ENCODE peak calls at places on chromosomes 13 and 19, in eight cellular contexts. One of them, this sample, is unnamed.

GRCh38 chr19:9178901-9179300 is at the start of gene OR7D2:
- DNase-seq in AG04449: no peak
- DNase-seq in kidney: no peak
- DNase-seq in right lobe of liver: no peak
- DNase-seq in heart right ventricle: no peak
- DNase-seq in sigmoid colon: no peak
- DNase-seq in AG04450: no peak
- DNase-seq in Caco-2: no peak
- DNase-seq in this sample: no peak

GRCh38 chr13:33206425-33206824 is 79.1 kb downstream of the STARD13 start:
- DNase-seq in AG04449: no peak
- DNase-seq in kidney: no peak
- DNase-seq in right lobe of liver: no peak
- DNase-seq in heart right ventricle: no peak
- DNase-seq in sigmoid colon: no peak
- DNase-seq in AG04450: no peak
- DNase-seq in Caco-2: no peak
- DNase-seq in this sample: no peak

GRCh38 chr13:61695147-61695546 is 279.5 kb upstream of the PCDH20 start:
- DNase-seq in AG04449: no peak
- DNase-seq in kidney: no peak
- DNase-seq in right lobe of liver: no peak
- DNase-seq in heart right ventricle: no peak
- DNase-seq in sigmoid colon: no peak
- DNase-seq in AG04450: no peak
- DNase-seq in Caco-2: no peak
- DNase-seq in this sample: no peak

GRCh38 chr19:18392417-18392816 is 5.0 kb downstream of the LRRC25 start:
- DNase-seq in AG04449: no peak
- DNase-seq in kidney: peak; percentile 66
- DNase-seq in right lobe of liver: peak; percentile 73
- DNase-seq in heart right ventricle: no peak
- DNase-seq in sigmoid colon: peak; percentile 76
- DNase-seq in AG04450: no peak
- DNase-seq in Caco-2: no peak
- DNase-seq in this sample: peak; percentile 56

GRCh38 chr19:18529782-18530181 is 7.9 kb upstream of the ELL start:
- DNase-seq in AG04449: no peak
- DNase-seq in kidney: no peak
- DNase-seq in right lobe of liver: no peak
- DNase-seq in heart right ventricle: no peak
- DNase-seq in sigmoid colon: no peak
- DNase-seq in AG04450: no peak
- DNase-seq in Caco-2: no peak
- DNase-seq in this sample: no peak

GRCh38 chr19:5253403-5254110 is 87.1 kb downstream of the PTPRS start:
- DNase-seq in AG04449: no peak
- DNase-seq in kidney: no peak
- DNase-seq in right lobe of liver: no peak
- DNase-seq in heart right ventricle: no peak
- DNase-seq in sigmoid colon: no peak
- DNase-seq in AG04450: no peak
- DNase-seq in Caco-2: no peak
- DNase-seq in this sample: no peak

GRCh38 chr19:42069619-42070293 is at the start of gene GRIK5:
- DNase-seq in AG04449: no peak
- DNase-seq in kidney: peak; percentile 68
- DNase-seq in right lobe of liver: no peak
- DNase-seq in heart right ventricle: no peak
- DNase-seq in sigmoid colon: peak; percentile 78
- DNase-seq in AG04450: no peak
- DNase-seq in Caco-2: no peak
- DNase-seq in this sample: no peak

GRCh38 chr19:40193587-40193849 is 2.3 kb downstream of the MAP3K10 start:
- DNase-seq in AG04449: peak; percentile 17
- DNase-seq in kidney: no peak
- DNase-seq in right lobe of liver: no peak
- DNase-seq in heart right ventricle: no peak
- DNase-seq in sigmoid colon: no peak
- DNase-seq in AG04450: no peak
- DNase-seq in Caco-2: no peak
- DNase-seq in this sample: no peak

GRCh38 chr19:58021541-58022282 is 12.1 kb upstream of the ZSCAN1 start:
- DNase-seq in AG04449: no peak
- DNase-seq in kidney: no peak
- DNase-seq in right lobe of liver: no peak
- DNase-seq in heart right ventricle: peak; percentile 81
- DNase-seq in sigmoid colon: peak; percentile 73
- DNase-seq in AG04450: no peak
- DNase-seq in Caco-2: no peak
- DNase-seq in this sample: peak; percentile 50

GRCh38 chr19:58024661-58025060 is 9.2 kb upstream of the ZSCAN1 start:
- DNase-seq in AG04449: no peak
- DNase-seq in kidney: no peak
- DNase-seq in right lobe of liver: peak; percentile 11
- DNase-seq in heart right ventricle: no peak
- DNase-seq in sigmoid colon: no peak
- DNase-seq in AG04450: no peak
- DNase-seq in Caco-2: no peak
- DNase-seq in this sample: no peak

GRCh38 chr19:58020985-58021384 is 12.8 kb upstream of the ZSCAN1 start:
- DNase-seq in AG04449: no peak
- DNase-seq in kidney: no peak
- DNase-seq in right lobe of liver: no peak
- DNase-seq in heart right ventricle: no peak
- DNase-seq in sigmoid colon: no peak
- DNase-seq in AG04450: no peak
- DNase-seq in Caco-2: no peak
- DNase-seq in this sample: no peak

GRCh38 chr19:58020129-58020528 is 13.7 kb upstream of the ZSCAN1 start:
- DNase-seq in AG04449: no peak
- DNase-seq in kidney: no peak
- DNase-seq in right lobe of liver: no peak
- DNase-seq in heart right ventricle: no peak
- DNase-seq in sigmoid colon: no peak
- DNase-seq in AG04450: no peak
- DNase-seq in Caco-2: no peak
- DNase-seq in this sample: no peak

DNA sequence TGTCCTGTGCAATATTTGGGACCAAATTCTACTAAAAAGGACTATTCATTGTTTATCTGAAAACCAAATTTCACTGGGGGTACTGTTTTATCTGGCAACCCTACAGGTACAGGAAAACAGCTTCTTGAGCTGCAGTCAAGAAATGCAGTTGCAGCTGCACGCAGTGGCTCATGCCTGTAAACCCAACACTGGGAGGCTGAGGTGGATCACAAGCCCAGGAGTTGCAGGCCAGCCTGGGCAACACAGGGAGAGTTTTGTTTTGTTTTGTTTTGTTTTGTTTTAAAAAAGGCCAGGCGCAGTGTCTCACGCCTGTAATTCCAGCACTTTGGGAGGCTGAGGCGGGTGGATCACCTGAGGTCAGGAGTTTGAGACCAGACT is 11.6 kb upstream of the ZSCAN1 start:
- DNase-seq in AG04449: no peak
- DNase-seq in kidney: no peak
- DNase-seq in right lobe of liver: no peak
- DNase-seq in heart right ventricle: no peak
- DNase-seq in sigmoid colon: no peak
- DNase-seq in AG04450: no peak
- DNase-seq in Caco-2: no peak
- DNase-seq in this sample: no peak
- TF ChIP-seq CTCF in AG04449: no peak
- TF ChIP-seq CTCF in kidney: no peak
- TF ChIP-seq CTCF in right lobe of liver: no peak
- TF ChIP-seq CTCF in heart right ventricle: no peak
- TF ChIP-seq CTCF in sigmoid colon: no peak
- TF ChIP-seq CTCF in AG04450: no peak
- TF ChIP-seq CTCF in Caco-2: no peak
- TF ChIP-seq CTCF in this sample: no peak

GRCh38 chr13:77056886-77057285 is 29.9 kb upstream of the FBXL3 start:
- DNase-seq in AG04449: no peak
- DNase-seq in kidney: no peak
- DNase-seq in right lobe of liver: no peak
- DNase-seq in heart right ventricle: no peak
- DNase-seq in sigmoid colon: no peak
- DNase-seq in AG04450: no peak
- DNase-seq in Caco-2: no peak
- DNase-seq in this sample: no peak

GRCh38 chr13:77053192-77053591 is 26.2 kb upstream of the FBXL3 start:
- DNase-seq in AG04449: no peak
- DNase-seq in kidney: no peak
- DNase-seq in right lobe of liver: no peak
- DNase-seq in heart right ventricle: no peak
- DNase-seq in sigmoid colon: no peak
- DNase-seq in AG04450: no peak
- DNase-seq in Caco-2: no peak
- DNase-seq in this sample: no peak

GRCh38 chr13:77061362-77061761 is 34.4 kb upstream of the FBXL3 start:
- DNase-seq in AG04449: no peak
- DNase-seq in kidney: no peak
- DNase-seq in right lobe of liver: no peak
- DNase-seq in heart right ventricle: no peak
- DNase-seq in sigmoid colon: no peak
- DNase-seq in AG04450: no peak
- DNase-seq in Caco-2: no peak
- DNase-seq in this sample: no peak

GRCh38 chr13:77055158-77055557 is 28.2 kb upstream of the FBXL3 start:
- DNase-seq in AG04449: no peak
- DNase-seq in kidney: no peak
- DNase-seq in right lobe of liver: no peak
- DNase-seq in heart right ventricle: no peak
- DNase-seq in sigmoid colon: no peak
- DNase-seq in AG04450: no peak
- DNase-seq in Caco-2: no peak
- DNase-seq in this sample: no peak

GRCh38 chr13:77056382-77056781 is 29.4 kb upstream of the FBXL3 start:
- DNase-seq in AG04449: no peak
- DNase-seq in kidney: no peak
- DNase-seq in right lobe of liver: no peak
- DNase-seq in heart right ventricle: no peak
- DNase-seq in sigmoid colon: no peak
- DNase-seq in AG04450: no peak
- DNase-seq in Caco-2: no peak
- DNase-seq in this sample: no peak
- TF ChIP-seq CTCF in AG04449: no peak
- TF ChIP-seq CTCF in kidney: no peak
- TF ChIP-seq CTCF in right lobe of liver: peak; percentile 5
- TF ChIP-seq CTCF in heart right ventricle: no peak
- TF ChIP-seq CTCF in sigmoid colon: no peak
- TF ChIP-seq CTCF in AG04450: no peak
- TF ChIP-seq CTCF in Caco-2: no peak
- TF ChIP-seq CTCF in this sample: no peak

DNA sequence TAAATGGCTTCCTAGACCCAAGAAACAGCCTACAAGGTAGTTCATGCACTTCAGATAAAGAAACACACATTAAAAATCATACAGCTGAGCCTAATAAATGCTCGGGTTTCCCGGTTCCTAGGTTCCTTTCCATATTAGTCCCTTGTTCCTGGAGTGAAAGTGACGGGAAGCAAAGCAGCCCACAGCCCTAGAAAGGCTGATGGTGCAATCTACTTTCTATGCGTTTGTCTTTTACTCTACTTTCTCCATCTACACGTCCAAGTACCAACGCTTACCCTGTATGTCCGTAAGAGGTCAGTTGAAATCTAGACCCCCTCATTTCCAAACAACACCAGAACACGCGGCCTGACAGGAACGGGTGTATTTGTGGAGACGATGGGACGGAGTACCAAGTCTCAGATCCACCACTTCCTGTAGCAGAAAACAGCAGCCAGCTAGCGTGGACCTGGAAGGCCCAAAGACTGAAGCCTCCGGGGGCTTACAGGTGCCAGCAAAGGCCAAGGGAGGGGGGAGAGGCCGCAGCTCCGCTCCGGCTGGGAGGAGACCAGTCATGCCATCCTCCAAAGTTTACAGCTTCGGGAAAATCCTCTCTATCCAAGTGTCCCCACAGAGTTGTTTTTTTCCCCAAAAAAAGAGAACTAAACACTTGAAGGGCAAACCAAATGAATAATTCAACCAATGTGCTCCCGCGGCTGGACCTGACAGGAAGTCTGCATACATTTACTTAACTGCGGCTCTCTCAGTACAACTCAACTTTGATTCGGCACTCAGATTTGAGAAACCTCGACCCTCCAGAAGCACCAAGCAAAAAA is 34.1 kb downstream of the STK24 start:
- DNase-seq in AG04449: no peak
- DNase-seq in kidney: no peak
- DNase-seq in right lobe of liver: no peak
- DNase-seq in heart right ventricle: no peak
- DNase-seq in sigmoid colon: peak; percentile 52
- DNase-seq in AG04450: no peak
- DNase-seq in Caco-2: no peak
- DNase-seq in this sample: no peak
- TF ChIP-seq CTCF in AG04449: no peak
- TF ChIP-seq CTCF in kidney: no peak
- TF ChIP-seq CTCF in right lobe of liver: no peak
- TF ChIP-seq CTCF in heart right ventricle: no peak
- TF ChIP-seq CTCF in sigmoid colon: no peak
- TF ChIP-seq CTCF in AG04450: no peak
- TF ChIP-seq CTCF in Caco-2: no peak
- TF ChIP-seq CTCF in this sample: no peak

GRCh38 chr19:35556025-35556590 is 7.3 kb downstream of the ATP4A start:
- DNase-seq in AG04449: no peak
- DNase-seq in kidney: peak; percentile 8
- DNase-seq in right lobe of liver: no peak
- DNase-seq in heart right ventricle: no peak
- DNase-seq in sigmoid colon: no peak
- DNase-seq in AG04450: no peak
- DNase-seq in Caco-2: no peak
- DNase-seq in this sample: no peak

GRCh38 chr19:35554076-35554475 is 8.7 kb downstream of the TMEM147 start:
- DNase-seq in AG04449: no peak
- DNase-seq in kidney: no peak
- DNase-seq in right lobe of liver: no peak
- DNase-seq in heart right ventricle: no peak
- DNase-seq in sigmoid colon: no peak
- DNase-seq in AG04450: no peak
- DNase-seq in Caco-2: no peak
- DNase-seq in this sample: no peak

GRCh38 chr19:35556846-35557538 is 6.5 kb downstream of the ATP4A start:
- DNase-seq in AG04449: no peak
- DNase-seq in kidney: peak; percentile 48
- DNase-seq in right lobe of liver: no peak
- DNase-seq in heart right ventricle: no peak
- DNase-seq in sigmoid colon: no peak
- DNase-seq in AG04450: no peak
- DNase-seq in Caco-2: no peak
- DNase-seq in this sample: no peak

GRCh38 chr19:35553385-35554000 is 8.1 kb downstream of the TMEM147 start:
- DNase-seq in AG04449: no peak
- DNase-seq in kidney: no peak
- DNase-seq in right lobe of liver: no peak
- DNase-seq in heart right ventricle: no peak
- DNase-seq in sigmoid colon: no peak
- DNase-seq in AG04450: no peak
- DNase-seq in Caco-2: no peak
- DNase-seq in this sample: no peak

DNA sequence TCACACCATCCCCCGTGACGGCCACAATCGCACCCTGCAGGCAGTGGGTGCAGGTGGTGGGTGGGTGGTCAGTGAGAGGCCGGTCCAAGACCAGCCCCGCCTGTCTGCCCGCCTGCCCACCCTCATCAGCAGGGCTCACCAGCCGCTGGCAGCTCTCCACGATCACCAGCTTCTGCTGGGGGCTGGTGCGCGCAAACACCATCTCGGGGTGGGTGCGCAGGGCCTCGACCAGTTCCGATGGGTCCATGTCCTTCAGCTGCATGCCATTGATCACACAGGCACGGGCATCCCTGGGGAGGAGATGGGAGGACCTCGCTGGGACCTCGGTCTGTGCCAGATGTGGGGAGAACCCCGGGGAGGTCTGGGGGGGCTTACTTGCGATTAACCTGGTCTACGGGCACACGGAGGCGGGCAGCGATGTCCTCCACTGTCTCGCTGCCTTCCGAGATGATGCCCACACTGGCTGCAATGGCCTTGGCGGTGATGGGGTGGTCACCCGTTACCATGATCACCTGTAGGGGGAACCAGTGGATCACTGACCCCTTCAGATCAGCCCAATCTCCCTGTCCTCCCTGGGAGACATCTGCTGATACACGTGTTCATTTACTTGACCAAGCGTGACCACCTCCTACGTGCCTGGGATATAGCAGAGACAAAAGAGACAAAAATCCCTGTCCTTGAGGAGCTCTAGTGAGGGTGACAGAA is 8.0 kb downstream of the ATP4A start:
- DNase-seq in AG04449: no peak
- DNase-seq in kidney: peak; percentile 44
- DNase-seq in right lobe of liver: no peak
- DNase-seq in heart right ventricle: no peak
- DNase-seq in sigmoid colon: no peak
- DNase-seq in AG04450: no peak
- DNase-seq in Caco-2: no peak
- DNase-seq in this sample: peak; percentile 60
- TF ChIP-seq CTCF in AG04449: peak; percentile 41
- TF ChIP-seq CTCF in kidney: no peak
- TF ChIP-seq CTCF in right lobe of liver: no peak
- TF ChIP-seq CTCF in heart right ventricle: no peak
- TF ChIP-seq CTCF in sigmoid colon: no peak
- TF ChIP-seq CTCF in AG04450: peak; percentile 24
- TF ChIP-seq CTCF in Caco-2: peak; percentile 56
- TF ChIP-seq CTCF in this sample: peak; percentile 23